ENCODE peak calls at places on chromosome 17, in seven cellular contexts. K is astrocyte of the spinal cord; S is AG10803; X is stimulated activated CD4-positive, alpha-beta T cell treated with anti-CD3 and anti-CD28 coated beads, TNF-alpha, amount 100 ng/mL, for 24 hours; V is RCC 7860; U is naive B cell; B is T-cell. F is an unnamed sample.

GRCh38 chr17:30558313-30559195 is 81.3 kb downstream of the GOSR1 start:
- DNase-seq in K (no peak), B (no peak), U (no peak), V (no peak), S (no peak), X (no peak), F (no peak)

GRCh38 chr17:38715216-38715943 is 10.3 kb downstream of the MLLT6 start:
- DNase-seq in K (no peak), X (no peak), B (no peak), S (no peak), U (no peak), V (no peak), F (no peak)

GRCh38 chr17:50533720-50534148 is 1.2 kb downstream of the EPN3 start:
- DNase-seq in S (peak; percentile 31), X (no peak), V (no peak), B (no peak), K (no peak), U (no peak), F (no peak)

GRCh38 chr17:2563061-2563460 is 30.4 kb upstream of the PAFAH1B1 start:
- DNase-seq in X (no peak), V (no peak), U (no peak), S (no peak), K (no peak), B (no peak), F (no peak)

GRCh38 chr17:68198931-68199836 is 48.7 kb upstream of the AMZ2 start:
- DNase-seq in K (peak; percentile 8), U (peak; percentile 35), X (no peak), S (no peak), V (no peak), B (no peak), F (no peak)

GRCh38 chr17:56708220-56708567 is 114.7 kb downstream of the NOG start:
- DNase-seq in K (no peak), V (no peak), X (no peak), S (peak; percentile 40), U (no peak), B (no peak), F (no peak)

GRCh38 chr17:29825604-29826003 is 104.4 kb downstream of the SSH2 start:
- DNase-seq in X (no peak), V (no peak), S (no peak), B (no peak), U (no peak), K (no peak), F (no peak)

GRCh38 chr17:57438031-57438731 is 181.9 kb downstream of the MSI2 start:
- DNase-seq in V (no peak), K (no peak), U (no peak), X (no peak), S (no peak), B (no peak), F (no peak)

GRCh38 chr17:29620271-29620670 is 2.4 kb downstream of the CORO6 start:
- DNase-seq in X (no peak), V (no peak), B (no peak), S (peak; percentile 9), K (peak; percentile 29), U (no peak), F (no peak)

GRCh38 chr17:38663125-38663751 is 11.5 kb downstream of the EPOP start:
- DNase-seq in S (peak; percentile 32), V (peak; percentile 39), B (no peak), K (peak; percentile 34), U (no peak), X (peak; percentile 53), F (no peak)

GRCh38 chr17:33084755-33085154 is 93.1 kb downstream of the SPACA3 start:
- DNase-seq in U (no peak), B (no peak), S (no peak), K (no peak), X (no peak), V (no peak), F (no peak)

GRCh38 chr17:76182016-76182764 is 41.1 kb upstream of the FOXJ1 start:
- DNase-seq in S (peak; percentile 85), V (peak; percentile 76), K (peak; percentile 86), B (peak; percentile 87), X (peak; percentile 97), U (peak; percentile 86), F (peak; percentile 90)

GRCh38 chr17:64247836-64248235 is 15.2 kb downstream of the TEX2 start:
- DNase-seq in V (no peak), K (no peak), X (no peak), S (no peak), U (no peak), B (no peak), F (no peak)

GRCh38 chr17:4003501-4004421 is 39.5 kb upstream of the ATP2A3 start:
- DNase-seq in S (no peak), V (no peak), X (no peak), U (no peak), K (no peak), B (no peak), F (no peak)

F was measured in GM12864.